ENCODE peak calls at places on chromosomes 4 and X, in ten cellular contexts. W is naive thymus-derived CD8-positive, alpha-beta T cell; T is WTC11; B is stimulated activated naive CD8-positive, alpha-beta T cell treated with anti-CD3 and anti-CD28 coated beads, Interleukin-15, amount 100 ng/mL, for 72 hours; I is natural killer cell; N is memory B cell; F is activated CD8-positive, alpha-beta T cell treated with anti-CD3 and anti-CD28 coated beads, Interleukin-2, amount 10 ng/mL, durations not matched to agents 7 days and 5 days; J is heart right ventricle; Y is activated T-helper 17 cell treated with anti-CD3 and anti-CD28 coated beads, Interleukin-2, amount 50 U/mL, for 72 hours; Q is T-helper 17 cell. G is an unnamed sample.

GRCh38 chr4:15035152-15035551 is 32.9 kb downstream of the CPEB2 start:
- ATAC-seq in W (no peak), T (no peak), B (peak; percentile 52), I (no peak), N (no peak), F (no peak), J (no peak), Y (peak; percentile 99), Q (no peak), G (no peak)

GRCh38 chr4:105548483-105548882 is 3.9 kb upstream of the ARHGEF38 start:
- ATAC-seq in W (no peak), T (no peak), B (no peak), I (no peak), N (no peak), F (no peak), J (no peak), Y (no peak), Q (no peak), G (peak; percentile 23)

GRCh38 chr4:185071412-185071811 is 53.1 kb downstream of the HELT start:
- ATAC-seq in W (no peak), T (no peak), B (no peak), I (no peak), N (no peak), F (no peak), J (peak; percentile 74), Y (no peak), Q (no peak), G (no peak)

GRCh38 chrX:119236599-119237525 is 777 bp downstream of the PGRMC1 start:
- ATAC-seq in W (peak; percentile 47), T (no peak), B (peak; percentile 45), I (peak; percentile 38), N (peak; percentile 14), F (peak; percentile 46), J (peak; percentile 52), Y (peak; percentile 42), Q (peak; percentile 24), G (peak; percentile 53)

GRCh38 chrX:22159071-22159470 is 113.6 kb upstream of the CBLL2 start:
- ATAC-seq in W (no peak), T (no peak), B (no peak), I (no peak), N (no peak), F (no peak), J (no peak), Y (no peak), Q (no peak), G (peak; percentile 59)

GRCh38 chr4:165461176-165461835 is 82.5 kb downstream of the CPE start:
- ATAC-seq in W (no peak), T (no peak), B (no peak), I (no peak), N (no peak), F (no peak), J (peak; percentile 74), Y (no peak), Q (no peak), G (peak; percentile 90)

GRCh38 chrX:11337292-11338009 is 44.2 kb downstream of the AMELX start:
- ATAC-seq in W (no peak), T (no peak), B (no peak), I (no peak), N (no peak), F (no peak), J (no peak), Y (no peak), Q (no peak), G (no peak)

GRCh38 chrX:55663584-55663983 is 40.4 kb downstream of the FOXR2 start:
- ATAC-seq in W (no peak), T (no peak), B (no peak), I (no peak), N (peak; percentile 81), F (no peak), J (no peak), Y (no peak), Q (no peak), G (no peak)

GRCh38 chr4:2300431-2300861 is 38.5 kb upstream of the MXD4 start:
- ATAC-seq in W (no peak), T (no peak), B (no peak), I (no peak), N (no peak), F (no peak), J (no peak), Y (no peak), Q (no peak), G (no peak)

GRCh38 chr4:74258949-74259348 is 49.3 kb upstream of the EPGN start:
- ATAC-seq in W (no peak), T (no peak), B (no peak), I (no peak), N (no peak), F (no peak), J (peak; percentile 53), Y (no peak), Q (no peak), G (no peak)

GRCh38 chr4:58761563-58761962 is 1651.4 kb upstream of the IGFBP7 start:
- ATAC-seq in W (no peak), T (no peak), B (no peak), I (no peak), N (no peak), F (no peak), J (no peak), Y (no peak), Q (no peak), G (no peak)

GRCh38 chr4:76410621-76411020 is 10.3 kb downstream of the CCDC158 start:
- ATAC-seq in W (no peak), T (no peak), B (no peak), I (no peak), N (no peak), F (no peak), J (no peak), Y (no peak), Q (no peak), G (no peak)

GRCh38 chr4:13208558-13209193 is 275.5 kb downstream of the RAB28 start:
- ATAC-seq in W (no peak), T (no peak), B (no peak), I (no peak), N (no peak), F (no peak), J (no peak), Y (no peak), Q (no peak), G (no peak)

GRCh38 chr4:48360285-48360965 is 19.1 kb downstream of the SLAIN2 start:
- ATAC-seq in W (no peak), T (no peak), B (no peak), I (no peak), N (no peak), F (no peak), J (no peak), Y (no peak), Q (no peak), G (peak; percentile 96)

GRCh38 chrX:39984191-39984956 is 113.4 kb downstream of the BCOR start:
- ATAC-seq in W (no peak), T (peak; percentile 30), B (no peak), I (no peak), N (no peak), F (no peak), J (peak; percentile 65), Y (no peak), Q (no peak), G (peak; percentile 34)

GRCh38 chrX:64394059-64394873 is 986 bp downstream of the MTMR8 start:
- ATAC-seq in W (no peak), T (no peak), B (peak; percentile 10), I (no peak), N (peak; percentile 4), F (peak; percentile 39), J (no peak), Y (peak; percentile 13), Q (peak; percentile 8), G (peak; percentile 53)

GRCh38 chrX:2584216-2584615 is 83.4 kb upstream of the DHRSX start:
- ATAC-seq in W (peak; percentile 25), T (peak; percentile 23), B (peak; percentile 51), I (no peak), N (no peak), F (no peak), J (no peak), Y (no peak), Q (no peak), G (no peak)

GRCh38 chr4:74134500-74134852 is 23.4 kb upstream of the MTHFD2L start:
- ATAC-seq in W (no peak), T (no peak), B (no peak), I (no peak), N (no peak), F (no peak), J (no peak), Y (no peak), Q (no peak), G (no peak)

GRCh38 chr4:10736266-10736665 is 51.7 kb upstream of the CLNK start:
- ATAC-seq in W (no peak), T (no peak), B (no peak), I (no peak), N (no peak), F (no peak), J (no peak), Y (no peak), Q (no peak), G (no peak)

GRCh38 chr4:107069049-107069448 is 32.9 kb upstream of the DKK2 start:
- ATAC-seq in W (no peak), T (no peak), B (no peak), I (no peak), N (no peak), F (no peak), J (no peak), Y (peak; percentile 95), Q (no peak), G (peak; percentile 86)

GRCh38 chr4:186765673-186766546 is 42.3 kb upstream of the FAT1 start:
- ATAC-seq in W (no peak), T (peak; percentile 44), B (no peak), I (no peak), N (no peak), F (no peak), J (peak; percentile 55), Y (no peak), Q (no peak), G (no peak)

GRCh38 chr4:140344111-140344510 is 29.3 kb upstream of the SCOC start:
- ATAC-seq in W (no peak), T (no peak), B (no peak), I (no peak), N (no peak), F (no peak), J (no peak), Y (no peak), Q (no peak), G (no peak)

GRCh38 chr4:179596621-179597020 is 2154.4 kb upstream of the AGA start:
- ATAC-seq in W (no peak), T (no peak), B (no peak), I (no peak), N (no peak), F (no peak), J (no peak), Y (no peak), Q (no peak), G (no peak)

GRCh38 chrX:107684956-107685385 is 56.7 kb downstream of the PRPS1 start:
- ATAC-seq in W (peak; percentile 33), T (peak; percentile 95), B (peak; percentile 76), I (peak; percentile 49), N (no peak), F (peak; percentile 70), J (peak; percentile 82), Y (peak; percentile 86), Q (peak; percentile 53), G (no peak)

GRCh38 chr4:16083217-16084191 is at the start of gene PROM1:
- ATAC-seq in W (peak; percentile 60), T (peak; percentile 70), B (peak; percentile 65), I (no peak), N (no peak), F (peak; percentile 45), J (peak; percentile 75), Y (no peak), Q (no peak), G (peak; percentile 67)

GRCh38 chr4:5967783-5968182 is 50.4 kb downstream of the C4orf50 start:
- ATAC-seq in W (no peak), T (peak; percentile 50), B (no peak), I (no peak), N (no peak), F (no peak), J (no peak), Y (no peak), Q (no peak), G (no peak)